ENCODE peak calls at places on chromosomes 1 and 21, in five cellular contexts. O, E, S, H and Y are unnamed samples.

GRCh38 chr1:208154040-208154439 is 90.1 kb downstream of the PLXNA2 start:
- DNase-seq in S (no peak), H (no peak), E (no peak), O (no peak), Y (no peak)

GRCh38 chr1:78743626-78744025 is 94.0 kb downstream of the IFI44 start:
- DNase-seq in H (no peak), O (no peak), E (no peak), S (no peak), Y (no peak)

GRCh38 chr1:210684466-210685294 is 356.0 kb downstream of the HHAT start:
- DNase-seq in E (no peak), H (no peak), O (no peak), S (no peak), Y (no peak)

GRCh38 chr1:194535369-194535768 is 1349.0 kb upstream of the B3GALT2 start:
- DNase-seq in E (no peak), O (no peak), H (no peak), S (no peak), Y (no peak)

GRCh38 chr1:94986783-94987182 is 59.9 kb upstream of the CNN3 start:
- DNase-seq in H (no peak), S (no peak), E (no peak), O (no peak), Y (no peak)

GRCh38 chr1:39205102-39205780 is 746 bp downstream of the MACF1 start:
- DNase-seq in S (no peak), H (peak; percentile 50), O (no peak), E (peak; percentile 67), Y (peak; percentile 55)

GRCh38 chr1:23470282-23471070 is 13.5 kb downstream of the ASAP3 start:
- DNase-seq in E (peak; percentile 68), O (no peak), S (peak; percentile 67), H (peak; percentile 58), Y (no peak)

GRCh38 chr21:36747815-36748381 is 49.0 kb downstream of the SIM2 start:
- DNase-seq in O (no peak), S (no peak), E (no peak), H (peak; percentile 39), Y (no peak)

GRCh38 chr21:32844653-32845443 is 73.3 kb upstream of the PAXBP1 start:
- DNase-seq in O (no peak), S (no peak), E (no peak), H (no peak), Y (no peak)

GRCh38 chr21:36202721-36203602 is 46.3 kb downstream of the DOP1B start:
- DNase-seq in O (no peak), E (no peak), S (no peak), H (no peak), Y (no peak)

GRCh38 chr1:159141584-159142518 is 29.6 kb upstream of the CADM3 start:
- DNase-seq in O (no peak), H (no peak), S (no peak), E (no peak), Y (no peak)

GRCh38 chr1:28973850-28974841 is 59.8 kb downstream of the EPB41 start:
- DNase-seq in O (no peak), H (no peak), E (no peak), S (no peak), Y (no peak)

GRCh38 chr1:209895709-209896108 is 42.3 kb upstream of the SYT14 start:
- DNase-seq in O (no peak), S (no peak), E (no peak), H (no peak), Y (no peak)

GRCh38 chr1:97920275-97920831 is 481 bp downstream of the DPYD start:
- DNase-seq in H (no peak), S (no peak), O (no peak), E (peak; percentile 18), Y (no peak)

GRCh38 chr21:42019101-42019605 is 9.0 kb upstream of the ZBTB21 start:
- DNase-seq in S (no peak), O (no peak), E (no peak), H (no peak), Y (no peak)

GRCh38 chr1:160623860-160624259 is 23.0 kb downstream of the SLAMF1 start:
- DNase-seq in O (no peak), H (no peak), E (no peak), S (no peak), Y (no peak)

GRCh38 chr1:32066489-32066873 is 6.3 kb upstream of the TMEM39B start:
- DNase-seq in E (peak; percentile 89), H (peak; percentile 71), O (no peak), S (no peak), Y (no peak)

GRCh38 chr1:53992085-53992874 is 25.7 kb downstream of the LDLRAD1 start:
- DNase-seq in H (no peak), E (no peak), S (no peak), O (no peak), Y (no peak)
- TF ChIP-seq CTCF in H (no peak), E (no peak), S (no peak), O (no peak), Y (no peak)

GRCh38 chr1:3349968-3350299 is 104.5 kb upstream of the ARHGEF16 start:
- DNase-seq in H (no peak), O (no peak), E (no peak), S (no peak), Y (no peak)

GRCh38 chr1:3349161-3349967 is 105.1 kb upstream of the ARHGEF16 start:
- DNase-seq in S (peak; percentile 47), H (peak; percentile 82), O (no peak), E (no peak), Y (no peak)

GRCh38 chr1:3352084-3352951 is 102.1 kb upstream of the ARHGEF16 start:
- DNase-seq in O (no peak), S (peak; percentile 79), E (peak; percentile 82), H (no peak), Y (no peak)

GRCh38 chr1:3351300-3352083 is 103.0 kb upstream of the ARHGEF16 start:
- DNase-seq in E (no peak), S (peak; percentile 49), H (no peak), O (no peak), Y (no peak)

GRCh38 chr1:3350441-3351261 is 103.8 kb upstream of the ARHGEF16 start:
- DNase-seq in E (peak; percentile 74), S (peak; percentile 54), H (peak; percentile 70), O (no peak), Y (no peak)
- H3K27me3 ChIP-seq in E (no peaks in the 10 kb centered on the region), S (no peaks in the 10 kb centered on the region), H (no peaks in the 10 kb centered on the region), O (no peaks in the 10 kb centered on the region), Y (peaks cover 3% of the 10 kb centered on the region)

DNA sequence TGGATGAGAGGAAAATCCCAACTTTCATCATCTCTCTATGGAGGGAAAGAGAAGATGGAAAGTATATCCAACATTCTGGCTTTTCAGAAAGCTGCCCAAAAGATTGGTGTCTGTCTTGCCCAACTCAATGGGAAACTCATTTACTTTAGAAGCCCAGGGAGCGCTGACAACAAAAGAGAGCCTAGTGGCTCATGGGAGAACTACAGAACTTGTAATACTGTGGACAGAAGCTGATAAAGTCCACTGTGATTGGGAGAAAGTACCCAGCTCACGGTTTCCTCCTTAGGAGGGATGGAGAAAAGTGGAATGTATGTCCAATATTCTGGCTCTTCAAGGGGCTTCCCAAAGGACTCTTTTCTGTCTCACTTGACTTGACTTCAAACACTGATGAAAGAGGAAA is 66.0 kb downstream of the RGS21 start:
- DNase-seq in H (no peak), O (no peak), S (no peak), E (no peak), Y (no peak)
- TF ChIP-seq CTCF in H (no peak), O (no peak), S (no peak), E (no peak), Y (no peak)

GRCh38 chr1:52926864-52927218 is 235 bp upstream of the SCP2 start:
- DNase-seq in E (no peak), S (no peak), O (no peak), H (no peak), Y (no peak)

GRCh38 chr1:52929019-52929418 is 1.9 kb downstream of the SCP2 start:
- DNase-seq in S (no peak), E (no peak), H (no peak), O (no peak), Y (no peak)

GRCh38 chr1:52928083-52928404 is 968 bp downstream of the SCP2 start:
- DNase-seq in O (no peak), E (no peak), H (no peak), S (no peak), Y (no peak)

GRCh38 chr1:52927219-52928082 is at the start of gene SCP2:
- DNase-seq in E (peak; percentile 83), S (peak; percentile 84), H (peak; percentile 87), O (peak; percentile 95), Y (peak; percentile 79)

DNA sequence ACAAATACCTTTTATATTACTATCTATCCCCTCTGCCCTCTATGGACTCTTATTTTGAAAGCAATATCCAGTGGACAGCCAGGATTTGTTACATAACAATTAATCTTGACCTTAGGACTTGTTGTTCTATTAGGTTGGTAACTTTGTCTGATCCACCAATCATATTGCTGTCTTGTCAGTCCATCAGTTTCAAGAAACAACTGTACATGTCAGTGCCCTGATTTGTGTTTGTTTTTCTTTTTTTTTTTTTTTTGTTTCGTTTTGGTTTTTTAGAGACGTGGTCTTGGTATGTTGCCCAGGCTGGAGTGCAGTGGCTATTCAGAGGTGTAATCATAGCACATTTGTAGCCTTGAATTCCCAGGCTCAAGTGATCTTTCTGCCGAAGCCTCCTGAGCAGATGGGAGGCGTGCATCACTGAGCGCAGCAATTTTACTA is 1.5 kb upstream of the SCP2 start:
- DNase-seq in E (no peak), O (no peak), S (no peak), H (no peak), Y (no peak)
- H3K27me3 ChIP-seq in E (no peaks in the 10 kb centered on the region), O (no peaks in the 10 kb centered on the region), S (no peaks in the 10 kb centered on the region), H (no peaks in the 10 kb centered on the region), Y (no peaks in the 10 kb centered on the region)

GRCh38 chr1:243483952-243484351 is 228.1 kb downstream of the SDCCAG8 start:
- DNase-seq in E (no peak), O (no peak), H (no peak), S (no peak), Y (no peak)

GRCh38 chr1:243482237-243483022 is 226.6 kb downstream of the SDCCAG8 start:
- DNase-seq in O (no peak), S (no peak), E (no peak), H (no peak), Y (no peak)

GRCh38 chr1:243487036-243487648 is 231.3 kb downstream of the SDCCAG8 start:
- DNase-seq in E (no peak), O (no peak), S (no peak), H (no peak), Y (no peak)

GRCh38 chr1:243481101-243481500 is 225.3 kb downstream of the SDCCAG8 start:
- DNase-seq in H (no peak), O (no peak), S (no peak), E (no peak), Y (no peak)

DNA sequence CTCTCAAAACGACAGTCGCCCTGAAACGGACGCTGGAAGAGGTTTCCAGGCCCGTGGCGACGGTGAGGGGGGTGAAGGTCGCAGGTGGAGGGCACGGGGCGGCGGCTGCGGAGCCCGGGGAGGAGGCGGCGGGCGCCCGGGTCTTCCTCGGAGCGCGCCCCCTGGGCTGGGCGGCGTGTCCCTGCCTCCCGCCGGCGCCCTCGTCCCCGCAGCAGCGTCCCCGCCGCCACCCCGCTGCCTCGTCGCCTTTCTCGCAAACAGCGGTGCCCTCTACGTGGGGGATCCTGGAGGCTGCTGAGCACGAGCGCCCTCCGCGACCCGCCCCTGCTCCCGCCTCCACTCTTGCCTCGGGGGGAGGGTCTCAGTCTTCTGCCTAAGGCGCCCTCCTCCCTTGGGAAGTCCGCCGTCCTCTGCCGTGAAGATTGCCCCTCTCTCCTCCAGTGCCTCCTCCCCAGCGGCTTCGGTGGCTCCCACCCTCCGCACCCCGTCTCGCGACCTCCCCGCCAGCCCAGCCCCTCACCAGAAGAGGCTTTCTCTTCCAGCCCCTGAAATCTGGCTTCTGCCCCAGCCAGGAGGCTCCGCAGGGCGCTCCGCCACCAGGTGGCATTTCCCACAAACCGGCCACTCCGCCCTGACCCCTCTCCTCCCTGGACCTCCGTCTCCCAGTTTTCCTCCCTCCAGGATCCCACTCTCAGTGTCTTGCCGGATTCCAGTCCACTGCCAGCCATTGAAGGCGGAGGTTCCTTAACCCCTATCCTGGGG is 227.4 kb downstream of the SDCCAG8 start:
- DNase-seq in H (no peak), S (peak; percentile 38), O (no peak), E (no peak), Y (no peak)
- TF ChIP-seq CTCF in H (no peak), S (no peak), O (no peak), E (no peak), Y (no peak)